ENCODE peak calls at places on chromosomes 6 and 20, in ten cellular contexts. One of them, this sample, is unnamed. For H3K4me1 and H3K27me3, the result is how much of the 10 kb centered on the place peaks cover.

GRCh38 chr20:25304025-25304549 is 56.2 kb downstream of the PYGB start:
- DNase-seq in MM.1S: no peak
- DNase-seq in upper lobe of right lung: no peak
- DNase-seq in iPS DF 6.9: no peak
- DNase-seq in pancreas: no peak
- DNase-seq in neuronal stem cell: no peak
- DNase-seq in psoas muscle: peak
- DNase-seq in tibial artery: no peak
- DNase-seq in spleen: no peak
- DNase-seq in cardiac muscle cell: no peak
- DNase-seq in this sample: no peak

GRCh38 chr6:150866147-150867073 is 908 bp downstream of the MTHFD1L start:
- DNase-seq in psoas muscle: peak
- DNase-seq in spleen: peak
- DNase-seq in upper lobe of right lung: peak
- DNase-seq in neuronal stem cell: peak
- DNase-seq in cardiac muscle cell: peak
- DNase-seq in tibial artery: peak
- DNase-seq in iPS DF 6.9: peak
- DNase-seq in pancreas: peak
- DNase-seq in MM.1S: peak
- DNase-seq in this sample: peak

GRCh38 chr6:148329568-148330299 is 12.9 kb upstream of the SASH1 start:
- DNase-seq in cardiac muscle cell: no peak
- DNase-seq in pancreas: no peak
- DNase-seq in iPS DF 6.9: no peak
- DNase-seq in tibial artery: no peak
- DNase-seq in MM.1S: no peak
- DNase-seq in spleen: no peak
- DNase-seq in upper lobe of right lung: no peak
- DNase-seq in psoas muscle: no peak
- DNase-seq in neuronal stem cell: no peak
- DNase-seq in this sample: peak

GRCh38 chr6:159970659-159971063 is 1.8 kb downstream of the IGF2R start:
- DNase-seq in pancreas: no peak
- DNase-seq in upper lobe of right lung: no peak
- DNase-seq in MM.1S: no peak
- DNase-seq in neuronal stem cell: no peak
- DNase-seq in psoas muscle: no peak
- DNase-seq in tibial artery: no peak
- DNase-seq in spleen: no peak
- DNase-seq in cardiac muscle cell: no peak
- DNase-seq in iPS DF 6.9: no peak
- DNase-seq in this sample: no peak

GRCh38 chr6:21200056-21200870 is 393.3 kb upstream of the SOX4 start:
- DNase-seq in tibial artery: no peak
- DNase-seq in spleen: no peak
- DNase-seq in upper lobe of right lung: no peak
- DNase-seq in psoas muscle: no peak
- DNase-seq in iPS DF 6.9: no peak
- DNase-seq in pancreas: no peak
- DNase-seq in cardiac muscle cell: peak
- DNase-seq in MM.1S: peak
- DNase-seq in neuronal stem cell: no peak
- DNase-seq in this sample: peak

GRCh38 chr20:36128463-36129176 is 25.9 kb upstream of the EPB41L1 start:
- DNase-seq in spleen: no peak
- DNase-seq in tibial artery: no peak
- DNase-seq in iPS DF 6.9: no peak
- DNase-seq in upper lobe of right lung: no peak
- DNase-seq in psoas muscle: no peak
- DNase-seq in MM.1S: no peak
- DNase-seq in cardiac muscle cell: no peak
- DNase-seq in neuronal stem cell: no peak
- DNase-seq in pancreas: no peak
- DNase-seq in this sample: no peak

GRCh38 chr6:165854061-165854862 is 191.2 kb upstream of the PDE10A start:
- DNase-seq in spleen: no peak
- DNase-seq in upper lobe of right lung: no peak
- DNase-seq in neuronal stem cell: no peak
- DNase-seq in pancreas: no peak
- DNase-seq in cardiac muscle cell: no peak
- DNase-seq in psoas muscle: no peak
- DNase-seq in tibial artery: no peak
- DNase-seq in iPS DF 6.9: no peak
- DNase-seq in MM.1S: no peak
- DNase-seq in this sample: no peak

GRCh38 chr20:62282877-62283503 is 19.8 kb upstream of the ADRM1 start:
- DNase-seq in tibial artery: no peak
- DNase-seq in psoas muscle: peak
- DNase-seq in MM.1S: no peak
- DNase-seq in upper lobe of right lung: no peak
- DNase-seq in spleen: no peak
- DNase-seq in iPS DF 6.9: no peak
- DNase-seq in pancreas: no peak
- DNase-seq in cardiac muscle cell: peak
- DNase-seq in neuronal stem cell: no peak
- DNase-seq in this sample: no peak

GRCh38 chr6:9620263-9620662 is 794.6 kb downstream of the TFAP2A start:
- DNase-seq in pancreas: no peak
- DNase-seq in neuronal stem cell: no peak
- DNase-seq in upper lobe of right lung: no peak
- DNase-seq in psoas muscle: no peak
- DNase-seq in tibial artery: no peak
- DNase-seq in spleen: no peak
- DNase-seq in MM.1S: no peak
- DNase-seq in cardiac muscle cell: no peak
- DNase-seq in iPS DF 6.9: no peak
- DNase-seq in this sample: no peak

GRCh38 chr20:19185083-19185482 is 27.4 kb upstream of the SLC24A3 start:
- DNase-seq in upper lobe of right lung: no peak
- DNase-seq in tibial artery: no peak
- DNase-seq in MM.1S: no peak
- DNase-seq in pancreas: no peak
- DNase-seq in psoas muscle: no peak
- DNase-seq in spleen: no peak
- DNase-seq in neuronal stem cell: no peak
- DNase-seq in iPS DF 6.9: no peak
- DNase-seq in cardiac muscle cell: no peak
- DNase-seq in this sample: no peak

GRCh38 chr6:11346516-11346915 is 114.0 kb upstream of the NEDD9 start:
- DNase-seq in psoas muscle: no peak
- DNase-seq in cardiac muscle cell: peak
- DNase-seq in spleen: no peak
- DNase-seq in upper lobe of right lung: no peak
- DNase-seq in tibial artery: no peak
- DNase-seq in neuronal stem cell: no peak
- DNase-seq in pancreas: no peak
- DNase-seq in MM.1S: no peak
- DNase-seq in iPS DF 6.9: no peak
- DNase-seq in this sample: no peak

GRCh38 chr6:11341867-11342266 is 109.4 kb upstream of the NEDD9 start:
- DNase-seq in upper lobe of right lung: no peak
- DNase-seq in pancreas: no peak
- DNase-seq in spleen: no peak
- DNase-seq in neuronal stem cell: no peak
- DNase-seq in tibial artery: no peak
- DNase-seq in MM.1S: no peak
- DNase-seq in cardiac muscle cell: no peak
- DNase-seq in psoas muscle: no peak
- DNase-seq in iPS DF 6.9: no peak
- DNase-seq in this sample: peak

GRCh38 chr6:11349880-11350279 is 117.4 kb upstream of the NEDD9 start:
- DNase-seq in MM.1S: no peak
- DNase-seq in spleen: no peak
- DNase-seq in neuronal stem cell: no peak
- DNase-seq in iPS DF 6.9: no peak
- DNase-seq in cardiac muscle cell: no peak
- DNase-seq in upper lobe of right lung: no peak
- DNase-seq in pancreas: no peak
- DNase-seq in tibial artery: no peak
- DNase-seq in psoas muscle: no peak
- DNase-seq in this sample: no peak

GRCh38 chr6:11343963-11344714 is 111.7 kb upstream of the NEDD9 start:
- DNase-seq in cardiac muscle cell: no peak
- DNase-seq in upper lobe of right lung: no peak
- DNase-seq in psoas muscle: no peak
- DNase-seq in MM.1S: no peak
- DNase-seq in spleen: no peak
- DNase-seq in tibial artery: no peak
- DNase-seq in iPS DF 6.9: no peak
- DNase-seq in pancreas: no peak
- DNase-seq in neuronal stem cell: no peak
- DNase-seq in this sample: peak
- H3K4me1 ChIP-seq in cardiac muscle cell: under half
- H3K4me1 ChIP-seq in upper lobe of right lung: under half
- H3K4me1 ChIP-seq in psoas muscle: under half
- H3K4me1 ChIP-seq in MM.1S: under half
- H3K4me1 ChIP-seq in spleen: under half
- H3K4me1 ChIP-seq in tibial artery: under half
- H3K4me1 ChIP-seq in iPS DF 6.9: under half
- H3K4me1 ChIP-seq in pancreas: under half
- H3K4me1 ChIP-seq in neuronal stem cell: under half
- H3K4me1 ChIP-seq in this sample: under half

GRCh38 chr6:158000530-158001307 is 19.1 kb downstream of the SYNJ2 start:
- DNase-seq in cardiac muscle cell: no peak
- DNase-seq in neuronal stem cell: no peak
- DNase-seq in pancreas: no peak
- DNase-seq in MM.1S: no peak
- DNase-seq in psoas muscle: no peak
- DNase-seq in tibial artery: no peak
- DNase-seq in spleen: peak
- DNase-seq in upper lobe of right lung: no peak
- DNase-seq in iPS DF 6.9: no peak
- DNase-seq in this sample: no peak
- H3K27ac ChIP-seq in cardiac muscle cell: no peak
- H3K27ac ChIP-seq in neuronal stem cell: no peak
- H3K27ac ChIP-seq in pancreas: peak
- H3K27ac ChIP-seq in MM.1S: no peak
- H3K27ac ChIP-seq in psoas muscle: no peak
- H3K27ac ChIP-seq in tibial artery: peak
- H3K27ac ChIP-seq in spleen: no peak
- H3K27ac ChIP-seq in upper lobe of right lung: no peak
- H3K27ac ChIP-seq in iPS DF 6.9: no peak
- H3K27ac ChIP-seq in this sample: no peak

GRCh38 chr20:48403362-48403761 is 424.4 kb downstream of the PREX1 start:
- DNase-seq in upper lobe of right lung: no peak
- DNase-seq in tibial artery: no peak
- DNase-seq in pancreas: no peak
- DNase-seq in iPS DF 6.9: no peak
- DNase-seq in MM.1S: no peak
- DNase-seq in spleen: no peak
- DNase-seq in psoas muscle: no peak
- DNase-seq in neuronal stem cell: no peak
- DNase-seq in cardiac muscle cell: no peak
- DNase-seq in this sample: no peak

GRCh38 chr20:48397689-48398005 is 430.2 kb downstream of the PREX1 start:
- DNase-seq in spleen: no peak
- DNase-seq in cardiac muscle cell: no peak
- DNase-seq in tibial artery: no peak
- DNase-seq in psoas muscle: no peak
- DNase-seq in upper lobe of right lung: no peak
- DNase-seq in MM.1S: no peak
- DNase-seq in iPS DF 6.9: no peak
- DNase-seq in pancreas: no peak
- DNase-seq in neuronal stem cell: no peak
- DNase-seq in this sample: no peak

GRCh38 chr20:48398506-48399449 is 429.0 kb downstream of the PREX1 start:
- DNase-seq in upper lobe of right lung: no peak
- DNase-seq in cardiac muscle cell: no peak
- DNase-seq in pancreas: no peak
- DNase-seq in psoas muscle: no peak
- DNase-seq in iPS DF 6.9: no peak
- DNase-seq in spleen: no peak
- DNase-seq in MM.1S: no peak
- DNase-seq in neuronal stem cell: peak
- DNase-seq in tibial artery: no peak
- DNase-seq in this sample: no peak

GRCh38 chr20:48401359-48401758 is 426.4 kb downstream of the PREX1 start:
- DNase-seq in MM.1S: no peak
- DNase-seq in neuronal stem cell: no peak
- DNase-seq in psoas muscle: no peak
- DNase-seq in upper lobe of right lung: no peak
- DNase-seq in pancreas: no peak
- DNase-seq in iPS DF 6.9: no peak
- DNase-seq in cardiac muscle cell: no peak
- DNase-seq in spleen: no peak
- DNase-seq in tibial artery: no peak
- DNase-seq in this sample: no peak

DNA sequence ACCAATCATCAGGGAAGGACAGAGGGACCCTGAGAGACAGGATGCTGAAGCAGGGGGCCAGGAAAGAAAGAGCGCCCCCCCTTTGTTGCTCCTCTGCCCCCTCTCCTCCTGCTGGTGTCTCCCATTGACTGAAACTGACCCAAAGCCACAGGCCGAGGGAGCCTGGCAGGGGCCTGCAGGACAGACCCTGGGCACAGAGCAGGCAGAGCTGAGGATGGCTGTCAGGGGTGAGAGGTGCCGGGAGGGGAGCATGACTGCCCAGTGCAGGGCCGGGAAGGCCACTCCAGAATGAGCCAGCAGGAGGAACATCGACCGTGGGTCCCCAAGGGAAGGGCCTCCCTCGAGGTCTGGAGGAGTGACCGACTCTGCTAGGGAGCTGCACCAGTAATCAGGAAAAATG is 427.8 kb downstream of the PREX1 start:
- DNase-seq in upper lobe of right lung: no peak
- DNase-seq in cardiac muscle cell: no peak
- DNase-seq in spleen: no peak
- DNase-seq in tibial artery: no peak
- DNase-seq in iPS DF 6.9: no peak
- DNase-seq in pancreas: no peak
- DNase-seq in neuronal stem cell: no peak
- DNase-seq in MM.1S: no peak
- DNase-seq in psoas muscle: no peak
- DNase-seq in this sample: no peak
- H3K27me3 ChIP-seq in upper lobe of right lung: under half
- H3K27me3 ChIP-seq in cardiac muscle cell: under half
- H3K27me3 ChIP-seq in spleen: under half
- H3K27me3 ChIP-seq in tibial artery: under half
- H3K27me3 ChIP-seq in iPS DF 6.9: under half
- H3K27me3 ChIP-seq in pancreas: under half
- H3K27me3 ChIP-seq in neuronal stem cell: under half
- H3K27me3 ChIP-seq in MM.1S: under half
- H3K27me3 ChIP-seq in psoas muscle: under half
- H3K27me3 ChIP-seq in this sample: under half

DNA sequence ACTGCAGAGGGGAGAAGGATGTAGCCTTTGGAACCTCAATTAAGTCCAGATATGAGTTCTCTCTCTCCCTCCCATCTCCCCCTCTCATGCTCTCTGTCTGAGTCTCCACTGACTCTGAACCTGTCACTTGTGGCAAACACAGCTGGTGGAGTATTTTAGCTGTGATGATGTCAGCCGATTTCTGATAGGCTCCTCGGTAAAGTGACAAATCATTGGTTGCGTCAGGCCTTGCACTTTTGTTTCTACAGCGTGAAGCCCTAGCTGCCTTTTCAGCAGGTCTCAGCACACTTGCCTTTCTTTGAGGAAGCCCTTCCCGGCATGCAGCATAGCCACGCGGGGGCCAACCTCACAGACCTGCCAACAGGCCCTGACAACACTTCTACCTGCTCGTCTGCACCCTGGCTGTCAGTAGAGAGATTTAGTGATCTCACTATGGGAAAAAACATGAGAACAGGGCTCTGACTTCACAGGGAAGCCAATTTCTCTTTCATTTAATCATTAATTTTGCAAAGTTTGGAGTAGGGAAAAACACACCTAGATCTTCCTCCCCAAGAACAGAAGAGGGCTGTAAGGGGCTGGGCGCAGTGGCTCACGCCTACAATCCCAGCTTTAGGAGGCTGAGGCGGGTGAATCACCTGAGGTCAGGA is 84.4 kb downstream of the GMPR start:
- DNase-seq in tibial artery: peak
- DNase-seq in upper lobe of right lung: no peak
- DNase-seq in psoas muscle: peak
- DNase-seq in spleen: peak
- DNase-seq in iPS DF 6.9: no peak
- DNase-seq in neuronal stem cell: no peak
- DNase-seq in cardiac muscle cell: peak
- DNase-seq in MM.1S: peak
- DNase-seq in pancreas: peak
- DNase-seq in this sample: peak
- H3K4me1 ChIP-seq in tibial artery: under half
- H3K4me1 ChIP-seq in upper lobe of right lung: under half
- H3K4me1 ChIP-seq in psoas muscle: half or more
- H3K4me1 ChIP-seq in spleen: under half
- H3K4me1 ChIP-seq in iPS DF 6.9: under half
- H3K4me1 ChIP-seq in neuronal stem cell: under half
- H3K4me1 ChIP-seq in cardiac muscle cell: under half
- H3K4me1 ChIP-seq in MM.1S: under half
- H3K4me1 ChIP-seq in pancreas: under half
- H3K4me1 ChIP-seq in this sample: under half

This sample was measured in foreskin keratinocyte.